ENCODE peak calls at places on chromosome 22, in four cellular contexts. X, K, Q and L are unnamed samples.
A peak's percentile ranks its signal among the peaks of the same experiment; 100 is the strongest.

GRCh38 chr22:50129121-50129734 is 39.4 kb downstream of the MOV10L1 start:
- DNase-seq in X (no peak), K (peak; percentile 68), Q (no peak), L (no peak)

GRCh38 chr22:23743303-23743705 is 7.6 kb downstream of the ZNF70 start:
- DNase-seq in X (no peak), K (no peak), Q (no peak), L (no peak)

GRCh38 chr22:23070418-23071162 is at the start of gene GNAZ:
- DNase-seq in X (no peak), K (no peak), Q (no peak), L (no peak)

GRCh38 chr22:33921576-33922181 is 1.4 kb upstream of the LARGE1 start:
- DNase-seq in X (peak; percentile 29), K (peak; percentile 60), Q (no peak), L (peak; percentile 17)

GRCh38 chr22:23091760-23092159 is 21.4 kb downstream of the GNAZ start:
- DNase-seq in X (no peak), K (no peak), Q (no peak), L (no peak)

GRCh38 chr22:37032535-37033460 is 13.3 kb downstream of the MPST start:
- DNase-seq in X (peak; percentile 100), K (peak; percentile 37), Q (no peak), L (peak; percentile 87)

GRCh38 chr22:37639771-37640590 is 512 bp downstream of the SH3BP1 start:
- DNase-seq in X (no peak), K (no peak), Q (peak; percentile 41), L (no peak)

GRCh38 chr22:19769393-19769715 is 8.8 kb downstream of the TBX1 start:
- DNase-seq in X (no peak), K (no peak), Q (no peak), L (no peak)

GRCh38 chr22:39317084-39317755 is 2.2 kb downstream of the RPL3 start:
- DNase-seq in X (no peak), K (no peak), Q (no peak), L (no peak)

DNA sequence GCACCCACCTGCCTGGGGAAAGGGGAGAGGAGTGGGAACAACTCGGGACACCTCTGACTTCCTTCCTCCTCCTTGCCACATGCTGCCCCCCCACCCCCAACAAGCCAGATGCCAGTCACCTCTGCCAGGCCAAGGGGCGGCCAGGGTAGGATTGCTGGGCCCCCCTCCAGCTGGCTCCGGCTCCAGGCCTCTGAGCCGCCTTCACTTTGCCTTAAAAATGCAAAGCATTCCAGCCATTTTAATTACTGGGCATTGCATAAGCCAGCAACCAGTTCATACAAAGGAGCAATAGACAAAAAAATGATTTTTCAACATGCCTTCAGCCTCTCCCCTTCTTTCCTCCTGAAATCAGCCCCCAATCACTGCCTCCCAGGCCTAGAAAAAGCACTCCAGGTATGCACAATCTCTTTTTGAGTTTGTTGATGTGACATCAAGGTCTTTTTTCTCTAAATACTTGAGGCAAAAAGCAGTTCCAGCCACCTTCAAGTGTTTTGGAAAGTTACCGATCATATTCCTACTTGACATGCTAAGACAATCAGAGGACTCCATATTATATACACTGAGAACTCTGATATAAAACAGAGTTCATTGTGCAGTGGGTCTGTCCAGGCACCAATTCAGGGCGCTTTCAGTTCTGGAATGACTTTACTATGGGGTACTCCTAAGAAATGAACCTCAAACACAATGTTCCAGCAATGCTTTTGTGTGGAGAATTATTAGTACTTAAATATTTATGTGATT is 12.5 kb upstream of the TIMP3 start:
- DNase-seq in X (peak; percentile 74), K (peak; percentile 72), Q (no peak), L (no peak)
- TF ChIP-seq MAZ in X (peak; percentile 23), K (no peak), Q (no peak), L (no peak)

DNA sequence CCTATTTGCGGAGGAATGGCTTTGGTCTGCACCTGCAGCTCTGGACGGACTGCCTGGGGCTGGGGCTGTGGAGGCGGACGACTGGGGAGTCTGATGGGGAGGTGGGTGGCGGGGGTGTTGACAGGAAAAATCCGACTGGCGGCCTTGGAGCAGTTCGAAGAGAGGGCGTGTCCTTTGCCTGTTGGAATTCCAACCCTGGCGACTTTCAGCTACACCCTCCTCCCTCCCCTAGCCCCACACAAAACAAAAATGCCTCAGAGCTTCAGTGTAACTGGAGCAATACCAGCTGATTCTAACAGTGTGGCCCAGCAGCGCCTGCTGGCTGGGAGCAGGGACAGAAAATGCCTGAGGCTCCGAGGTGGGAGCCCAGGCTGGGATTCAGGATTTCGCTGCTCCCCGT is 85.4 kb downstream of the ATXN10 start:
- DNase-seq in X (no peak), K (peak; percentile 14), Q (no peak), L (no peak)
- TF ChIP-seq MAZ in X (no peak), K (no peak), Q (no peak), L (no peak)

GRCh38 chr22:42869463-42869862 is 12.4 kb upstream of the ARFGAP3 start:
- DNase-seq in X (no peak), K (no peak), Q (no peak), L (no peak)

GRCh38 chr22:42866100-42866499 is 9.0 kb upstream of the ARFGAP3 start:
- DNase-seq in X (no peak), K (no peak), Q (no peak), L (no peak)

GRCh38 chr22:42869888-42870480 is 12.9 kb upstream of the ARFGAP3 start:
- DNase-seq in X (no peak), K (no peak), Q (no peak), L (no peak)

GRCh38 chr22:42871146-42872050 is 14.3 kb upstream of the ARFGAP3 start:
- DNase-seq in X (no peak), K (no peak), Q (no peak), L (no peak)

GRCh38 chr22:42868751-42869251 is 11.7 kb upstream of the ARFGAP3 start:
- DNase-seq in X (no peak), K (peak; percentile 17), Q (no peak), L (no peak)
- TF ChIP-seq MAZ in X (no peak), K (no peak), Q (no peak), L (no peak)

GRCh38 chr22:27494821-27495220 is 306.7 kb downstream of the MN1 start:
- DNase-seq in X (no peak), K (no peak), Q (no peak), L (no peak)
- TF ChIP-seq MAZ in X (no peak), K (no peak), Q (no peak), L (no peak)

DNA sequence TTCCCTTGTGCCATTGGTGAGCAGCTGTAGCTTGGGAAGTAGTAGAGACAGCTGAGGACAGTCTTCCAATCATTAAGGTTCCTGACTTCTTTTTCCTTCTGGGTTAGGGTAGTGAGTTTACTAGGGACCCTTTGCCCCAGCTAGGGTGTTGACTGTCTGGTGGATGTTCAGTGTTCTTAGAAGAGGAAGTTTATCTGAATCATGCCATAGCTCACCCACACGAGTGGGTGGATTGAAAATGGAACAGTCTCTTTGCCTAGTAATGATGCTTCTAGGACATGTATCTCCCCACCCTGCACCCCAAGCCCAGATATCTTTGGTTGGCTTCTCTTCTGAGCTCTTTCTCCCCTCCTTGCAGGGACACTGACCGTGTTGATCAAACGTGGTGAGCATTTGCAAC is 57.2 kb upstream of the HORMAD2 start:
- DNase-seq in X (no peak), K (peak; percentile 28), Q (no peak), L (no peak)
- TF ChIP-seq MAZ in X (no peak), K (no peak), Q (no peak), L (no peak)

GRCh38 chr22:17379939-17380710 is 10.9 kb downstream of the CECR2 start:
- DNase-seq in X (no peak), K (no peak), Q (no peak), L (no peak)
- TF ChIP-seq MAZ in X (no peak), K (no peak), Q (no peak), L (no peak)

GRCh38 chr22:30308096-30308495 is 18.6 kb downstream of the TBC1D10A start:
- DNase-seq in X (no peak), K (no peak), Q (no peak), L (no peak)

GRCh38 chr22:30305519-30305905 is 16.2 kb upstream of the CASTOR1 start:
- DNase-seq in X (no peak), K (no peak), Q (peak; percentile 47), L (no peak)

GRCh38 chr22:30305906-30306628 is 16.8 kb upstream of the CASTOR1 start:
- DNase-seq in X (no peak), K (no peak), Q (peak; percentile 47), L (no peak)

GRCh38 chr22:30307026-30307574 is 17.8 kb upstream of the CASTOR1 start:
- DNase-seq in X (no peak), K (no peak), Q (no peak), L (no peak)

DNA sequence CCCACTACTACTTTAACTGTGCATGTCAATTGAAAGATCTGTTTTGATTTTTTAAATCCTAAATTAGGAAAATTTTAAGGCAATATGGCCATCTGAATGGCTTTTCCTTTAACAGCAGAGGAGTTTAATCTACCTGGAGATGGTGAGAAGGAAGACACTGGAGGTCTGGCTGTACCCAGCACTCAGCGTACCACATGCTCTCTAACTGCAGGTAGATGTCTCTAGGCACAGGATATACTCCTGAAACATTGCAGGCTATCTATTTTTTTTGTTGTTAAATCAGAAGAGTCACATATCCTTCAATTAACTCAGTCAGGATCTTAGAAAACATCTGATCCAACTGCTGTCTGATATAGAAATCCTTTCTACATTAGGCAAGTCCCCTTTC is 17.3 kb upstream of the CASTOR1 start:
- DNase-seq in X (no peak), K (no peak), Q (no peak), L (no peak)
- TF ChIP-seq MAZ in X (no peak), K (no peak), Q (no peak), L (no peak)

DNA sequence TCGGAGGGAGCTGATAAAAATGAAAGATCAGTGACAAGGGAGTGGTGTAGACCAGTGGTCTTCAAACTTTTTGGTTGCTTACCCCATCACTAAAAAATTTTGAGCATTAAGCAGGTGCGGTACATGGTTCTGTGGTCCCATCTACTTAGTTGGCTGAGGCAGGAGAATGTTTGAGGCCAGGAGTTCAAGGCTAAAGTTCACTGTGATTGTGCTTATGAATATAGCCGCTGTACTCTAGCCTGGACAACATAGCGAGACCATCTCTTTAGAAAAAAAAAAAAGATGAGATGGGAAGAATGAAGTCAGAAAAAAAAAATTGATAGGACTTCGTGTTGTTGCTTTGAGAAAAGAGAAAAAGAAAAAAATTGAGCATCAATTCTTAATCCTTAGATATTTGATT is 7.8 kb downstream of the MTMR3 start:
- DNase-seq in X (peak; percentile 44), K (no peak), Q (no peak), L (no peak)
- TF ChIP-seq MAZ in X (no peak), K (no peak), Q (no peak), L (no peak)